ENCODE peak calls at places on chromosomes 5 and 9, in seven cellular contexts. X, V, W, L, A, D and Y are unnamed samples. For H3K4me1, the result is how much of the 10 kb centered on the place peaks cover.

GRCh38 chr5:14213253-14213652 is 70.1 kb downstream of the TRIO start:
- DNase-seq in X (no peak), V (no peak), W (no peak), L (peak), A (no peak), D (no peak), Y (no peak)

GRCh38 chr9:16530669-16531461 is 339.6 kb downstream of the BNC2 start:
- DNase-seq in X (no peak), V (peak), W (no peak), L (no peak), A (no peak), D (no peak), Y (no peak)

GRCh38 chr9:109455391-109455790 is 42.7 kb downstream of the PTPN3 start:
- DNase-seq in X (no peak), V (no peak), W (no peak), L (no peak), A (no peak), D (no peak), Y (no peak)

GRCh38 chr9:72025956-72026355 is 34.5 kb downstream of the C9orf57 start:
- DNase-seq in X (no peak), V (no peak), W (no peak), L (no peak), A (no peak), D (peak), Y (no peak)

GRCh38 chr5:39266442-39266841 is 47.1 kb upstream of the FYB1 start:
- DNase-seq in X (no peak), V (no peak), W (no peak), L (no peak), A (no peak), D (peak), Y (no peak)

GRCh38 chr9:103821115-103821514 is 273.0 kb upstream of the SMC2 start:
- DNase-seq in X (no peak), V (no peak), W (no peak), L (no peak), A (no peak), D (no peak), Y (no peak)

GRCh38 chr5:69046375-69046957 is 47.3 kb upstream of the SLC30A5 start:
- DNase-seq in X (no peak), V (no peak), W (no peak), L (peak), A (peak), D (peak), Y (no peak)

GRCh38 chr9:137023583-137023991 is 4.5 kb downstream of the ABCA2 start:
- DNase-seq in X (no peak), V (no peak), W (no peak), L (no peak), A (no peak), D (no peak), Y (no peak)

GRCh38 chr5:122743231-122743630 is 31.6 kb upstream of the SNX2 start:
- DNase-seq in X (no peak), V (no peak), W (no peak), L (no peak), A (no peak), D (no peak), Y (no peak)

GRCh38 chr9:118829334-118829733 is 539.9 kb downstream of the BRINP1 start:
- DNase-seq in X (no peak), V (no peak), W (no peak), L (peak), A (no peak), D (peak), Y (no peak)

GRCh38 chr9:123716339-123716738 is 213.6 kb downstream of the DENND1A start:
- DNase-seq in X (no peak), V (no peak), W (no peak), L (no peak), A (no peak), D (no peak), Y (no peak)

GRCh38 chr9:136023401-136024225 is 62.4 kb upstream of the UBAC1 start:
- DNase-seq in X (peak), V (no peak), W (no peak), L (no peak), A (no peak), D (no peak), Y (peak)

GRCh38 chr9:131685753-131686706 is 53.8 kb downstream of the RAPGEF1 start:
- DNase-seq in X (no peak), V (no peak), W (no peak), L (no peak), A (no peak), D (no peak), Y (no peak)

DNA sequence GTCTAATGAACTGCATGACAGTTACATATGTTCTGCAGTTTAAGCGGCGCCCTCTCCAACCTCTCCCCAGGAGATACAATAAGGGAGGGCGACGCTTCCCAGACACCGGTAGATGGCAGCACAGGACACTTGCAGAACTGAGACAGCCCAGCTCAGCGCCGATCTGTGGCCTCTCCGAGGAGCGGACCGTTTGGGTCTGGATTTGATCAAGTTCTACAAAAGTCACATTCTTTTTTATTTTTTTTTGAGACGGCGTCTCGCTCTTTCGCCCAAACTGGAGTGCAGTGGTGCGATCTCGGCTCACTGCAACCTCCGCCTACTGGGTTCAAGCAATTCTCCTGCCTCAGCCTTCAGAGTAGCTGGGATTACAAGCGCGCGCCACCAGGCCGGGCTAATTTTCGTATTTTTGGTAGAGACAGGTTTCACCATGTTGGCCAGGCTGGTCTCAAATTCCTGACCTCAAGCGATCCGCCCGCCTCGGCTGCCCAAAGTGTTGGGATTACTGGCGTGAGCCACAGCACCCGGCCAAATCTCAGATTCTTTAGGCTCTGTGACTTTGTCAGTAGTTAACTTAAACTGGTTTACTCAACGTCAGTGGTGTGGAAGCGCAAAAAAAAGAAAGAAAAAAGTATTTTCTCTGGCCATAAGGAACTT is 1.4 kb upstream of the ATOSB start:
- DNase-seq in X (peak), V (peak), W (peak), L (peak), A (peak), D (peak), Y (peak)
- H3K4me3 ChIP-seq in X (peak), V (peak), W (peak), L (peak), A (peak), D (peak), Y (no peak)

GRCh38 chr5:107121793-107122519 is 548.8 kb downstream of the EFNA5 start:
- DNase-seq in X (no peak), V (no peak), W (no peak), L (no peak), A (no peak), D (no peak), Y (no peak)
- H3K4me1 ChIP-seq in X (under half), V (under half), W (under half), L (under half), A (under half), D (under half), Y (under half)

GRCh38 chr9:89563511-89564256 is 41.1 kb upstream of the GADD45G start:
- DNase-seq in X (no peak), V (no peak), W (no peak), L (no peak), A (no peak), D (no peak), Y (no peak)

GRCh38 chr9:89562186-89562814 is 42.5 kb upstream of the GADD45G start:
- DNase-seq in X (no peak), V (no peak), W (no peak), L (no peak), A (no peak), D (peak), Y (no peak)

GRCh38 chr9:89567649-89568048 is 37.2 kb upstream of the GADD45G start:
- DNase-seq in X (no peak), V (no peak), W (no peak), L (no peak), A (no peak), D (no peak), Y (no peak)

GRCh38 chr9:89558948-89559347 is 45.9 kb upstream of the GADD45G start:
- DNase-seq in X (no peak), V (no peak), W (no peak), L (no peak), A (no peak), D (no peak), Y (no peak)

DNA sequence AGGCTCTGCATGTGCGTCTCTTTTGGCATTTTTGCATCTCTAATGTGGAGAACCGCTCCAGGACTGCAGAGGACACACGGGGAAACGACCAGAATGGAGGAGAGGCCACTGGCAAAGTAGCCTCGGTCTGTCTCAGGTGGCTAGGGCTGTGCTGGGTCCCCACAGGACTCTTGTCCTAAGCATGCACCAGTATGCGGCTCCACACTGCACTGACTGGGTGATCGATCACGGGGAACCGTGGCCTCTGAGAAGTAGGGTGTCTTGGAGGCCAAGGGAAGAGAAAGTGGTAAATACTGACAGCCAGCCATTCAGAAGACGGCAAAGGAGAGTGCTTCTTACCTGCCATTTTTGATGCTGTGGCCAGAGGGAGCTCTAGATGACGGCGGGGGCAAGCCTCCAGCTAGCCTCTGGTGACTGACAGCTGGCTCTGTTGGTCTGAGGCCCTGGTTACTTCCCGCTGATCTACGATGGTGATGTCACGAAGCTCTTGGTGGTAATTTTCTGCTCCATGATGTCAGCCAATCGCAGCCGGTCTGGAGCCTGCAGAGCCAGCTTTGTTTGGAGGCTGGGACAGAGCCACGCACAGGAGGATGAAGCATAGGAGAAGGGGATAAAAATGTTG is 40.4 kb upstream of the GADD45G start:
- DNase-seq in X (peak), V (no peak), W (no peak), L (peak), A (no peak), D (peak), Y (no peak)
- TF ChIP-seq CTCF in X (peak), V (no peak), W (no peak), L (peak), A (no peak), D (no peak), Y (no peak)

DNA sequence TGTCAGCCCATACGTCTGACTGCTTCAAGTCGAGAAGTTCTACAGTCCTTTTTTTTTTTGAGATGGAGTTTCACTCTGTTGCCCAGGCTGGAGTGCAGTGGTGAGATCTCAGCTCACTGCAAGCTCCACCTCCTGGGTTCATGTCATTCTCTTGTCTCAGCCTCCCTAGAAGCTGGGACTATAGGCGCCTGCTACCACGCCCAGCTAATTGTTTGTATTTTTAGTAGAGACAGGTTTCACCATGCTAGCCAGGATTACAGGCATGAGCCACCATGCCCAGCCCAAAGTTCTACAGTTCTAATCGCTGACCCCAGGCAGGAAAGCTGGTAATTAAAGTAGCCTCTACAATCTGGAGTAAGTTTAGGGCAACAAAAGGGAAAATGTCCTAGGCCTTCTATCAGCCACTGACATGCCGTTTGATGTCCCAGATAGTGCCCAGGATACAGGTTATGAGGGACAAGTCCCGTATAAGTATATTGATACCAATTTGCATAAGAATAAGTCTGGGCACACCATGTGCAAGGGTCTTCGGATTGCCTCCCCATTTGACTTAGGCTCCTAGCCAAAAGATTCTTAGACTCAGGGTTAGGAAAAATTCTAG is 1110.8 kb downstream of the TAF11L14 start:
- DNase-seq in X (no peak), V (no peak), W (no peak), L (peak), A (no peak), D (no peak), Y (peak)
- H3K4me3 ChIP-seq in X (no peak), V (peak), W (peak), L (peak), A (peak), D (peak), Y (no peak)

GRCh38 chr5:135189024-135189423 is 155.0 kb upstream of the PITX1 start:
- DNase-seq in X (no peak), V (no peak), W (no peak), L (no peak), A (no peak), D (no peak), Y (no peak)
- H3K4me1 ChIP-seq in X (under half), V (under half), W (under half), L (under half), A (under half), D (under half), Y (under half)

DNA sequence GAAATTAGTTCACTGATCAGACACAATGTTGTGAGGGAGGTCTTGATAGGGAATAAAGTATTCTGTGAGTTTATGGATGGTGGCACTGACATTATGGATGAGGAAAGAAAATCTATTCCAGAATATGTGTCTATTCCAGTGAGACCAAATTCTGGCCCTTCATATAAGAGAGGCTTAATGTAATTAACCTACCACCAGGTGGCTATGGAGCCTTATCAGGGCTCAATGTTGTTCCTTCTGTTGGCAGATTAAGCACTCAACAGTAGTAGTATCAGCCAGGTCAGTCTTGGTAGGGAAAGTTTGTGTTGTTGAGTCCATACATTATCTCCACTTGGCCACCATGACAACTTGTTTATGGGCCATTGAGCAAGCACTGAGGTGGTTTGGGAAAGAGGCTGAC is 41.7 kb upstream of the BARX1 start:
- DNase-seq in X (no peak), V (no peak), W (no peak), L (no peak), A (no peak), D (peak), Y (no peak)
- TF ChIP-seq CTCF in X (no peak), V (no peak), W (no peak), L (no peak), A (no peak), D (no peak), Y (no peak)

GRCh38 chr9:34701769-34702736 is 7.9 kb downstream of the CCL21 start:
- DNase-seq in X (peak), V (peak), W (peak), L (peak), A (peak), D (peak), Y (peak)

GRCh38 chr9:34707130-34707529 is 2.8 kb downstream of the CCL21 start:
- DNase-seq in X (no peak), V (no peak), W (no peak), L (no peak), A (no peak), D (no peak), Y (no peak)

GRCh38 chr9:34701023-34701768 is 8.7 kb downstream of the CCL21 start:
- DNase-seq in X (peak), V (peak), W (peak), L (peak), A (peak), D (peak), Y (peak)
- H3K4me3 ChIP-seq in X (peak), V (peak), W (peak), L (peak), A (peak), D (peak), Y (peak)

GRCh38 chr9:128909859-128910258 is 10.9 kb upstream of the PHYHD1 start:
- DNase-seq in X (no peak), V (no peak), W (no peak), L (no peak), A (no peak), D (no peak), Y (no peak)
- H3K4me1 ChIP-seq in X (under half), V (under half), W (under half), L (under half), A (under half), D (under half), Y (under half)

GRCh38 chr9:37971691-37972090 is 67.8 kb upstream of the SLC25A51 start:
- DNase-seq in X (no peak), V (no peak), W (no peak), L (no peak), A (no peak), D (no peak), Y (no peak)

GRCh38 chr9:37970301-37971106 is 66.6 kb upstream of the SLC25A51 start:
- DNase-seq in X (no peak), V (no peak), W (no peak), L (no peak), A (no peak), D (no peak), Y (no peak)

GRCh38 chr9:37974506-37975173 is 70.7 kb upstream of the SLC25A51 start:
- DNase-seq in X (no peak), V (no peak), W (no peak), L (no peak), A (no peak), D (no peak), Y (no peak)

GRCh38 chr9:37971107-37971459 is 67.2 kb upstream of the SLC25A51 start:
- DNase-seq in X (no peak), V (no peak), W (no peak), L (no peak), A (no peak), D (no peak), Y (no peak)

DNA sequence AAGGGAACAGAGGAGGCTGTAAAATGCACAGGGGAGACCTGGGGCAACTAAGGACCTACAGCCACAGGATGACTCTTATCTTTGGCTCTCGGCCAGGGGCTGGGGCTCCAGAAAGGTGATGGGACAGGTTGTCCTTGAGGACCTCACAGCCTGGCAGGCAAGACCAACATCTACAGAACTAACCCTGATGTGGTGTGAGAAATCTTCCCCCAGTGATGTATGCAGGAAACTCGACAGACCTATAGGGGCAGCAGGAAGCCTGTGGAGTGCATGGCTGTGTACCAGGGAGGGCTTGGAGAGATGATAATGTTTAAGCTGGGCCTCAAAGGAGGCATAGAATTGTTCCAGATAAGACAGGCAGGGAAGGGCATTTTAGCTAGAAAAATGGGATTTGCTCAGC is 68.4 kb upstream of the SLC25A51 start:
- DNase-seq in X (no peak), V (no peak), W (no peak), L (no peak), A (no peak), D (no peak), Y (no peak)
- TF ChIP-seq CTCF in X (peak), V (no peak), W (no peak), L (no peak), A (no peak), D (no peak), Y (no peak)

GRCh38 chr9:26308328-26308727 is 584.3 kb downstream of the CAAP1 start:
- DNase-seq in X (no peak), V (no peak), W (no peak), L (no peak), A (no peak), D (no peak), Y (no peak)

GRCh38 chr9:26310294-26310693 is 582.3 kb downstream of the CAAP1 start:
- DNase-seq in X (no peak), V (no peak), W (no peak), L (no peak), A (no peak), D (no peak), Y (no peak)

DNA sequence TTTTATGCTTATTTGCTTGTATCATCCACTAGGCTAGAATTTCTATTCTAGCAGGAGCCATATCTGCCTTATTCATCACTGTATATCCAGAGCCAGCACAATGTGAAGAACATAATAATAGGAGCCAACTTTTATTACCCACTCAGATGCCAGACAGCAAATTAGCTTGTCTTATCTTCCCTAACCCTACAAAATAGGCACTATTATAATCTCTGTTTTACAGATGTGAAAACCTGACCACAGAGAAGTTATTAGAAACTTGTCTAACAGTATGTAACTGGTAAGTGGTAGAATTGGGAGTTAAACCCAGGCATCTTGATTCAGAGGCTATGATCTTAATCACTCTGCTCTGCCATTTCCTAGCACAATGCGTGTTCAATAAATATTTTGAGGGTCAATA is 579.5 kb downstream of the CAAP1 start:
- DNase-seq in X (no peak), V (no peak), W (no peak), L (no peak), A (no peak), D (no peak), Y (no peak)
- H3K4me3 ChIP-seq in X (no peak), V (no peak), W (no peak), L (no peak), A (no peak), D (no peak), Y (no peak)